ENCODE peak calls at places on chromosomes 6 and 20, in seven cellular contexts. W, S, J, O, K, Q and T are unnamed samples.

GRCh38 chr6:73451166-73452106 is 661 bp downstream of the CGAS start:
- DNase-seq in O (peak), S (peak), J (peak), W (peak), K (peak), Q (peak), T (peak)

GRCh38 chr6:153625089-153625488 is 414.0 kb upstream of the OPRM1 start:
- DNase-seq in K (peak), S (no peak), Q (no peak), W (no peak), J (no peak), O (peak), T (peak)

GRCh38 chr20:37349517-37350491 is 3.9 kb downstream of the SRC start:
- DNase-seq in J (no peak), O (no peak), K (peak), Q (no peak), S (no peak), W (peak), T (no peak)

GRCh38 chr6:155274533-155274932 is 10.7 kb downstream of the CLDN20 start:
- DNase-seq in Q (no peak), K (peak), O (peak), W (no peak), S (peak), J (no peak), T (peak)

GRCh38 chr6:31834704-31835375 is 7.3 kb downstream of the HSPA1B start:
- DNase-seq in O (no peak), K (peak), S (peak), W (peak), J (peak), Q (no peak), T (peak)

GRCh38 chr20:63405102-63405730 is 44.1 kb upstream of the CHRNA4 start:
- DNase-seq in W (no peak), S (no peak), O (no peak), Q (no peak), K (no peak), J (no peak), T (no peak)

GRCh38 chr20:49151437-49151836 is 36.7 kb downstream of the STAU1 start:
- DNase-seq in Q (no peak), K (no peak), J (no peak), S (no peak), O (no peak), W (no peak), T (no peak)

GRCh38 chr6:109877028-109877726 is 100.9 kb upstream of the GPR6 start:
- DNase-seq in Q (no peak), J (no peak), O (no peak), K (no peak), S (no peak), W (no peak), T (no peak)

GRCh38 chr6:79702701-79703100 is 71.6 kb downstream of the SH3BGRL2 start:
- DNase-seq in S (no peak), J (no peak), Q (no peak), K (no peak), O (no peak), W (no peak), T (no peak)

GRCh38 chr6:2688416-2689064 is 62.2 kb downstream of the MYLK4 start:
- DNase-seq in W (no peak), Q (no peak), S (peak), O (peak), J (no peak), K (peak), T (peak)

GRCh38 chr6:157550114-157550989 is 169.4 kb downstream of the ZDHHC14 start:
- DNase-seq in O (no peak), Q (no peak), W (no peak), S (no peak), K (no peak), J (no peak), T (no peak)

GRCh38 chr6:41429506-41430504 is 94.4 kb downstream of the NCR2 start:
- DNase-seq in K (no peak), O (no peak), W (no peak), J (no peak), Q (no peak), S (no peak), T (no peak)

GRCh38 chr20:13868331-13868730 is 83.5 kb downstream of the NDUFAF5 start:
- DNase-seq in K (peak), Q (no peak), S (no peak), W (no peak), J (no peak), O (peak), T (peak)

GRCh38 chr6:32255212-32256153 is 31.6 kb upstream of the NOTCH4 start:
- DNase-seq in S (peak), W (no peak), J (peak), Q (peak), O (peak), K (peak), T (peak)

GRCh38 chr6:11956781-11957180 is 55.3 kb upstream of the HIVEP1 start:
- DNase-seq in W (no peak), J (no peak), S (no peak), O (no peak), Q (no peak), K (no peak), T (no peak)

GRCh38 chr20:11850901-11851300 is 66.8 kb upstream of the BTBD3 start:
- DNase-seq in O (peak), K (peak), S (no peak), J (no peak), W (no peak), Q (no peak), T (peak)

GRCh38 chr20:33945391-33946079 is 48.2 kb upstream of the RALY start:
- DNase-seq in Q (no peak), W (no peak), O (no peak), K (peak), J (no peak), S (no peak), T (peak)

GRCh38 chr20:59976196-59976847 is 18.1 kb downstream of the CDH26 start:
- DNase-seq in J (no peak), W (no peak), S (no peak), K (no peak), Q (no peak), O (no peak), T (no peak)

GRCh38 chr6:116118608-116119007 is 7.3 kb downstream of the COL10A1 start:
- DNase-seq in S (no peak), K (no peak), J (no peak), O (peak), Q (no peak), W (no peak), T (peak)

GRCh38 chr20:64226686-64227576 is 28.6 kb upstream of the PCMTD2 start:
- DNase-seq in S (no peak), O (no peak), J (peak), Q (no peak), W (no peak), K (no peak), T (no peak)

GRCh38 chr6:25219147-25219546 is 60.0 kb upstream of the CARMIL1 start:
- DNase-seq in K (no peak), S (no peak), J (no peak), O (no peak), W (no peak), Q (no peak), T (no peak)

GRCh38 chr6:33075568-33076405 is at the start of gene HLA-DPB1:
- DNase-seq in W (no peak), Q (no peak), S (peak), O (peak), K (peak), J (no peak), T (peak)

GRCh38 chr6:4607026-4607704 is 169.0 kb upstream of the CDYL start:
- DNase-seq in W (no peak), J (peak), S (peak), O (peak), Q (no peak), K (peak), T (peak)

GRCh38 chr6:154399097-154399496 is 42.5 kb upstream of the IPCEF1 start:
- DNase-seq in S (no peak), Q (no peak), O (peak), J (no peak), K (peak), W (no peak), T (peak)

GRCh38 chr6:137112067-137112355 is 61.4 kb downstream of the IL22RA2 start:
- DNase-seq in J (no peak), K (peak), W (no peak), Q (no peak), O (peak), S (no peak), T (peak)

GRCh38 chr6:98525860-98526259 is 308.5 kb upstream of the POU3F2 start:
- DNase-seq in S (no peak), W (no peak), K (no peak), O (no peak), J (no peak), Q (no peak), T (no peak)

GRCh38 chr20:24835195-24835594 is 113.9 kb upstream of the CST7 start:
- DNase-seq in J (no peak), S (no peak), Q (no peak), W (no peak), K (no peak), O (no peak), T (no peak)

GRCh38 chr6:131958551-131959470 is 7.6 kb upstream of the CCN2 start:
- DNase-seq in J (no peak), O (no peak), S (peak), W (peak), Q (no peak), K (no peak), T (no peak)

GRCh38 chr20:48057739-48058138 is 272.5 kb upstream of the SULF2 start:
- DNase-seq in Q (no peak), K (no peak), J (no peak), W (no peak), O (no peak), S (no peak), T (no peak)

GRCh38 chr6:127566671-127567070 is 10.3 kb upstream of the C6orf58 start:
- DNase-seq in W (no peak), K (no peak), Q (no peak), O (peak), S (no peak), J (no peak), T (peak)

GRCh38 chr6:159052720-159053119 is 7.9 kb upstream of the TAGAP start:
- DNase-seq in W (no peak), O (no peak), K (no peak), J (no peak), S (no peak), Q (no peak), T (no peak)

GRCh38 chr6:125586074-125586473 is 163.4 kb upstream of the HEY2 start:
- DNase-seq in S (no peak), W (no peak), O (peak), J (no peak), Q (peak), K (no peak), T (peak)

GRCh38 chr6:110528051-110528929 is 51.9 kb upstream of the SLC22A16 start:
- DNase-seq in K (peak), W (no peak), O (peak), Q (peak), J (no peak), S (peak), T (peak)

GRCh38 chr20:3785240-3786125 is 1.1 kb downstream of the CENPB start:
- DNase-seq in K (no peak), Q (no peak), S (no peak), J (no peak), W (no peak), O (peak), T (peak)

GRCh38 chr6:138597336-138597735 is 98.0 kb upstream of the NHSL1 start:
- DNase-seq in Q (no peak), J (no peak), W (no peak), S (no peak), O (peak), K (peak), T (peak)